ENCODE peak calls at places on chromosomes 11 and 22, in six cellular contexts. U is GM23338, H is Panc1, Y is prostate gland, R is transverse colon, V is HL-60. W is an unnamed sample.

GRCh38 chr11:78085972-78086371 is 6.3 kb upstream of the NDUFC2 start:
- DNase-seq in R (no peak), V (no peak), Y (no peak), U (no peak), H (no peak), W (no peak)

GRCh38 chr11:48002565-48002964 is 22.2 kb downstream of the PTPRJ start:
- DNase-seq in H (no peak), V (no peak), U (no peak), Y (no peak), R (no peak), W (no peak)

GRCh38 chr22:23306438-23306921 is 126.2 kb downstream of the BCR start:
- DNase-seq in U (no peak), H (no peak), Y (no peak), V (no peak), R (no peak), W (peak; percentile 39)

GRCh38 chr11:8262552-8263108 is 1.0 kb downstream of the LMO1 start:
- DNase-seq in Y (peak; percentile 14), V (no peak), H (no peak), U (peak; percentile 83), R (peak; percentile 17), W (no peak)

GRCh38 chr11:877565-877964 is 33.0 kb downstream of the CHID1 start:
- DNase-seq in Y (no peak), H (no peak), U (peak; percentile 82), V (peak; percentile 7), R (no peak), W (no peak)

GRCh38 chr11:122007611-122008071 is 108.4 kb downstream of the BLID start:
- DNase-seq in U (no peak), H (no peak), Y (peak; percentile 6), R (no peak), V (no peak), W (no peak)

GRCh38 chr22:37638351-37639069 is 959 bp upstream of the SH3BP1 start:
- DNase-seq in H (no peak), Y (no peak), R (peak; percentile 85), U (no peak), V (no peak), W (no peak)

GRCh38 chr11:2584812-2585565 is 114.8 kb downstream of the KCNQ1OT1 start:
- DNase-seq in V (no peak), R (no peak), Y (no peak), U (no peak), H (no peak), W (peak; percentile 66)

GRCh38 chr11:2089536-2090165 is 49.5 kb downstream of the IGF2 start:
- DNase-seq in R (no peak), Y (no peak), H (no peak), V (peak; percentile 8), U (peak; percentile 69), W (no peak)

GRCh38 chr11:96015911-96016565 is 92.1 kb upstream of the MTMR2 start:
- DNase-seq in V (no peak), R (no peak), U (peak; percentile 47), Y (no peak), H (no peak), W (no peak)

GRCh38 chr22:44930711-44931035 is 79.1 kb downstream of the PHF21B start:
- DNase-seq in Y (no peak), V (no peak), U (no peak), R (no peak), H (no peak), W (no peak)

GRCh38 chr11:103464420-103464819 is 355.2 kb downstream of the DYNC2H1 start:
- DNase-seq in Y (no peak), R (no peak), V (no peak), H (no peak), U (no peak), W (no peak)

GRCh38 chr22:45198463-45198795 is 34.7 kb downstream of the NUP50 start:
- DNase-seq in U (no peak), Y (no peak), H (no peak), R (no peak), V (no peak), W (no peak)

GRCh38 chr11:36253238-36253637 is 36.0 kb downstream of the COMMD9 start:
- DNase-seq in V (no peak), U (peak; percentile 7), H (no peak), R (no peak), Y (no peak), W (no peak)

GRCh38 chr11:118895093-118896039 is 11.7 kb downstream of the CXCR5 start:
- DNase-seq in V (no peak), U (peak; percentile 37), Y (no peak), H (no peak), R (peak; percentile 59), W (no peak)

GRCh38 chr11:124922831-124923230 is 3.8 kb downstream of the HEPN1 start:
- DNase-seq in V (no peak), R (no peak), Y (no peak), U (no peak), H (no peak), W (no peak)

GRCh38 chr11:2837096-2837601 is 48.4 kb downstream of the CDKN1C start:
- DNase-seq in H (no peak), V (no peak), Y (peak; percentile 61), U (peak; percentile 65), R (peak; percentile 68), W (no peak)

GRCh38 chr11:134418119-134418840 is 6.2 kb upstream of the B3GAT1 start:
- DNase-seq in H (no peak), V (no peak), Y (no peak), U (peak; percentile 29), R (no peak), W (no peak)

GRCh38 chr22:22866381-22867111 is 21.1 kb upstream of the IGLL5 start:
- DNase-seq in R (no peak), Y (no peak), V (no peak), U (no peak), H (no peak), W (peak; percentile 62)

GRCh38 chr11:36012410-36012809 is 68.5 kb downstream of the LDLRAD3 start:
- DNase-seq in H (no peak), V (no peak), Y (no peak), U (no peak), R (no peak), W (no peak)

GRCh38 chr11:1774886-1775285 is 11.2 kb upstream of the CTSD start:
- DNase-seq in U (no peak), Y (no peak), V (no peak), R (no peak), H (no peak), W (no peak)

GRCh38 chr11:68936676-68937620 is 33.3 kb downstream of the IGHMBP2 start:
- DNase-seq in U (no peak), Y (no peak), V (no peak), R (no peak), H (no peak), W (no peak)

GRCh38 chr11:102263604-102264003 is 53.7 kb upstream of the BIRC3 start:
- DNase-seq in V (no peak), R (no peak), Y (no peak), U (no peak), H (no peak), W (no peak)

GRCh38 chr11:104165014-104165413 is 1.1 kb upstream of the PDGFD start:
- DNase-seq in U (peak; percentile 6), H (no peak), R (no peak), Y (no peak), V (no peak), W (no peak)

GRCh38 chr11:9765320-9766101 is 101.6 kb downstream of the SWAP70 start:
- DNase-seq in U (peak; percentile 64), R (no peak), V (no peak), Y (no peak), H (no peak), W (no peak)

DNA sequence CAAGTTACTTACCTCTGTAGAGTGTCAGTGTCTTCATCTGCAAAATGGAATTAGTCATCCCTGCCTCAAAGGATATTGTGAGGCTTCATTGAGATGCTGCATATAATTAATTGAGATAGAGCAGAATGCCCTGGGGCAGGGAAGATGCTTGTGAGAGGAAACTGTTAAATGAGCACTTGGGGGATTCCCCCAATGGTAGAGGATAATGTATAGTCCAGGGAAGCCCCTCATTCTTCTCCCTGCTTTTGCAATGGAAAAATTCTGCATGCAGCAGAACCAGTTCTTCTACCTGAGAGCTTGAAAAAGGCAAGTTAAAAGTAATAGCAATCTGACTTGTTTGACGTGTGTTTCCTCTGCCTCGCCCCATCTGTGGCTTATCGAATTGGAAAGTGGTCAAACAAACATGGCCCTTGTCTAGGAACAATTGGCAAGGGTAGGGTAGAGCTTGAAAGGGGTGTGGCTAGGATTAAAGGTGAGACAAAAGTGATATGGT is 90.9 kb downstream of the NAV2 start:
- DNase-seq in U (peak; percentile 29), R (peak; percentile 69), V (no peak), H (no peak), Y (no peak), W (no peak)
- TF ChIP-seq POLR2AphosphoS5 in U (no peak), R (no peak), V (no peak), H (no peak), Y (peak; percentile 40), W (no peak)

GRCh38 chr22:41596776-41597634 is 7.4 kb upstream of the PMM1 start:
- DNase-seq in V (peak; percentile 30), Y (peak; percentile 38), H (no peak), U (peak; percentile 87), R (peak; percentile 70), W (no peak)
- TF ChIP-seq POLR2AphosphoS5 in V (peak; percentile 27), Y (no peak), H (no peak), U (no peak), R (no peak), W (no peak)

DNA sequence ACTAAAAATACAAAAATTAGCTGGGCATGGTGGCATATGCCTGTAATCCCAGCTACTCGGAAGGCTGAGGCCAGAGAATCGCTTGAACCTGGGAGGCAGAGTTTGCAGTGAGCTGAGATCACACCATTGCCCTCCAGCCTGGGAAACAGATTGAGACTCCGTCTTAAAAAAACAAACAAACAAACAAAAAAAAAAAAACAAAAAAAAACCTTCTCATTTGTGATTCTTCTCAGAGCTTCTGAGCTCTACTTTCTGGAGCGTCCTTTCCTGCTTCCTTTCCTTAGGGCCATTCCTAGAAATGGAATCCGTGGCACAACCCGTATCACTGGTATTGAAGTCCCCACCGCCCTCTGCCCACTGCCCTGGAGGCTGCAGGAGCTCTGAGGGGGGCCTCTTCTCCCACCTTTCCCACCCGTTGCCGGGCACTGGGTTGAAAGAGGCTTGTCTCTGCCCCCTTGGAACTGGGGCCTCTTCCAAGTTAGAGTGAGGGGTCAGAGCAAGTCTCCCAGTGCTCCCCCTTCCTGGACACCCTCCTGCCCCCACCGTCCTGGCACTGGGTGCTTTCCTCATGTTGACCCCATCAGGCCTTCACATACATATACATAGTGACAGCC is 2.0 kb upstream of the SHISA8 start:
- DNase-seq in R (no peak), U (no peak), V (no peak), Y (no peak), H (no peak), W (no peak)
- TF ChIP-seq POLR2AphosphoS5 in R (no peak), U (no peak), V (no peak), Y (no peak), H (no peak), W (no peak)

GRCh38 chr11:110027627-110028371 is 65.4 kb upstream of the ZC3H12C start:
- DNase-seq in H (no peak), R (no peak), Y (no peak), V (no peak), U (no peak), W (no peak)
- TF ChIP-seq POLR2AphosphoS5 in H (no peak), R (no peak), Y (no peak), V (no peak), U (no peak), W (no peak)

W was measured in esophagus muscularis mucosa.